ENCODE peak calls at places on chromosome 13, in four cellular contexts. One of them, this sample, is unnamed.

GRCh38 chr13:46340631-46341111 is 46.4 kb downstream of the RUBCNL start:
- DNase-seq in GM23248: no peak
- DNase-seq in NCI-H460: no peak
- DNase-seq in astrocyte of the hippocampus: no peak
- DNase-seq in this sample: no peak

GRCh38 chr13:46982856-46983582 is 86.2 kb upstream of the HTR2A start:
- DNase-seq in astrocyte of the hippocampus: no peak
- DNase-seq in GM23248: no peak
- DNase-seq in NCI-H460: no peak
- DNase-seq in this sample: no peak

GRCh38 chr13:30806784-30807183 is 71.4 kb downstream of the ALOX5AP start:
- DNase-seq in astrocyte of the hippocampus: peak
- DNase-seq in GM23248: peak
- DNase-seq in NCI-H460: no peak
- DNase-seq in this sample: peak

GRCh38 chr13:21673592-21674270 is 2.9 kb downstream of the FGF9 start:
- DNase-seq in NCI-H460: no peak
- DNase-seq in GM23248: peak
- DNase-seq in astrocyte of the hippocampus: peak
- DNase-seq in this sample: peak

GRCh38 chr13:27170221-27170520 is 1.4 kb downstream of the USP12 start:
- DNase-seq in astrocyte of the hippocampus: no peak
- DNase-seq in GM23248: no peak
- DNase-seq in NCI-H460: no peak
- DNase-seq in this sample: no peak

GRCh38 chr13:111064661-111065060 is 50.4 kb upstream of the ARHGEF7 start:
- DNase-seq in GM23248: no peak
- DNase-seq in NCI-H460: no peak
- DNase-seq in astrocyte of the hippocampus: no peak
- DNase-seq in this sample: no peak

GRCh38 chr13:75579529-75579928 is 29.9 kb downstream of the UCHL3 start:
- DNase-seq in NCI-H460: no peak
- DNase-seq in GM23248: no peak
- DNase-seq in astrocyte of the hippocampus: no peak
- DNase-seq in this sample: no peak

GRCh38 chr13:91684746-91685145 is 286.3 kb downstream of the GPC5 start:
- DNase-seq in NCI-H460: no peak
- DNase-seq in GM23248: no peak
- DNase-seq in astrocyte of the hippocampus: no peak
- DNase-seq in this sample: no peak

GRCh38 chr13:51731759-51732158 is 72.2 kb downstream of the DHRS12 start:
- DNase-seq in NCI-H460: peak
- DNase-seq in astrocyte of the hippocampus: peak
- DNase-seq in GM23248: peak
- DNase-seq in this sample: peak

GRCh38 chr13:86426437-86426836 is 627.2 kb upstream of the SLITRK6 start:
- DNase-seq in GM23248: no peak
- DNase-seq in astrocyte of the hippocampus: no peak
- DNase-seq in NCI-H460: no peak
- DNase-seq in this sample: no peak

GRCh38 chr13:45700971-45701900 is 884 bp upstream of the CBY2 start:
- DNase-seq in GM23248: no peak
- DNase-seq in astrocyte of the hippocampus: no peak
- DNase-seq in NCI-H460: no peak
- DNase-seq in this sample: no peak

GRCh38 chr13:48500652-48501197 is 32.2 kb downstream of the RCBTB2 start:
- DNase-seq in GM23248: peak
- DNase-seq in NCI-H460: no peak
- DNase-seq in astrocyte of the hippocampus: peak
- DNase-seq in this sample: peak

GRCh38 chr13:29362849-29363604 is 232.5 kb downstream of the SLC7A1 start:
- DNase-seq in astrocyte of the hippocampus: peak
- DNase-seq in NCI-H460: peak
- DNase-seq in GM23248: peak
- DNase-seq in this sample: peak

GRCh38 chr13:30616927-30617314 is 799 bp upstream of the USPL1 start:
- DNase-seq in astrocyte of the hippocampus: peak
- DNase-seq in GM23248: peak
- DNase-seq in NCI-H460: peak
- DNase-seq in this sample: peak

GRCh38 chr13:23822252-23822824 is 66.9 kb downstream of the MIPEP start:
- DNase-seq in astrocyte of the hippocampus: no peak
- DNase-seq in GM23248: no peak
- DNase-seq in NCI-H460: no peak
- DNase-seq in this sample: no peak

GRCh38 chr13:95641961-95642621 is 2.4 kb downstream of the DZIP1 start:
- DNase-seq in NCI-H460: no peak
- DNase-seq in astrocyte of the hippocampus: peak
- DNase-seq in GM23248: peak
- DNase-seq in this sample: peak

GRCh38 chr13:112783946-112784500 is 94.2 kb downstream of the ATP11A start:
- DNase-seq in astrocyte of the hippocampus: no peak
- DNase-seq in GM23248: no peak
- DNase-seq in NCI-H460: no peak
- DNase-seq in this sample: no peak

GRCh38 chr13:91955546-91956355 is 557.3 kb downstream of the GPC5 start:
- DNase-seq in GM23248: no peak
- DNase-seq in NCI-H460: no peak
- DNase-seq in astrocyte of the hippocampus: peak
- DNase-seq in this sample: no peak

GRCh38 chr13:30735025-30735967 is at the start of gene ALOX5AP:
- DNase-seq in astrocyte of the hippocampus: no peak
- DNase-seq in GM23248: no peak
- DNase-seq in NCI-H460: no peak
- DNase-seq in this sample: no peak

GRCh38 chr13:26653310-26653709 is 95.8 kb downstream of the WASF3 start:
- DNase-seq in NCI-H460: no peak
- DNase-seq in GM23248: peak
- DNase-seq in astrocyte of the hippocampus: no peak
- DNase-seq in this sample: peak

GRCh38 chr13:103102482-103102881 is 36.3 kb upstream of the SLC10A2 start:
- DNase-seq in NCI-H460: no peak
- DNase-seq in astrocyte of the hippocampus: peak
- DNase-seq in GM23248: no peak
- DNase-seq in this sample: no peak

GRCh38 chr13:112215871-112216270 is 148.9 kb downstream of the SOX1 start:
- DNase-seq in GM23248: no peak
- DNase-seq in astrocyte of the hippocampus: no peak
- DNase-seq in NCI-H460: no peak
- DNase-seq in this sample: no peak

GRCh38 chr13:77359171-77359570 is 32.3 kb upstream of the MYCBP2 start:
- DNase-seq in NCI-H460: no peak
- DNase-seq in GM23248: peak
- DNase-seq in astrocyte of the hippocampus: peak
- DNase-seq in this sample: no peak

GRCh38 chr13:43977911-43978310 is 98.2 kb downstream of the LACC1 start:
- DNase-seq in astrocyte of the hippocampus: no peak
- DNase-seq in NCI-H460: no peak
- DNase-seq in GM23248: no peak
- DNase-seq in this sample: no peak

GRCh38 chr13:21022056-21022693 is 39.2 kb downstream of the LATS2 start:
- DNase-seq in GM23248: no peak
- DNase-seq in NCI-H460: no peak
- DNase-seq in astrocyte of the hippocampus: no peak
- DNase-seq in this sample: no peak

GRCh38 chr13:27012482-27013197 is 159.0 kb downstream of the USP12 start:
- DNase-seq in GM23248: peak
- DNase-seq in astrocyte of the hippocampus: peak
- DNase-seq in NCI-H460: no peak
- DNase-seq in this sample: peak